ENCODE peak calls at places on chromosomes 7 and 10, in seven cellular contexts. One of them, this sample, is unnamed.

GRCh38 chr7:42495251-42495650 is 258.2 kb upstream of the GLI3 start:
- DNase-seq in fibroblast of the conjunctiva: no peak
- DNase-seq in cardiac septum: no peak
- DNase-seq in T-helper 1 cell: no peak
- DNase-seq in EH: peak
- DNase-seq in GM04504: no peak
- DNase-seq in HuH-7: no peak
- DNase-seq in this sample: no peak

GRCh38 chr10:114334301-114334700 is 70.0 kb downstream of the AFAP1L2 start:
- DNase-seq in T-helper 1 cell: no peak
- DNase-seq in GM04504: no peak
- DNase-seq in EH: no peak
- DNase-seq in HuH-7: no peak
- DNase-seq in fibroblast of the conjunctiva: no peak
- DNase-seq in cardiac septum: no peak
- DNase-seq in this sample: no peak

GRCh38 chr10:100612601-100613595 is 77.2 kb downstream of the HIF1AN start:
- DNase-seq in HuH-7: no peak
- DNase-seq in T-helper 1 cell: no peak
- DNase-seq in fibroblast of the conjunctiva: no peak
- DNase-seq in cardiac septum: peak
- DNase-seq in EH: no peak
- DNase-seq in GM04504: no peak
- DNase-seq in this sample: no peak

GRCh38 chr10:43362191-43362839 is 9.1 kb upstream of the FXYD4 start:
- DNase-seq in EH: peak
- DNase-seq in fibroblast of the conjunctiva: peak
- DNase-seq in GM04504: no peak
- DNase-seq in T-helper 1 cell: peak
- DNase-seq in cardiac septum: peak
- DNase-seq in HuH-7: no peak
- DNase-seq in this sample: peak

GRCh38 chr7:92119213-92119759 is 15.0 kb downstream of the CYP51A1 start:
- DNase-seq in EH: no peak
- DNase-seq in GM04504: no peak
- DNase-seq in HuH-7: no peak
- DNase-seq in fibroblast of the conjunctiva: no peak
- DNase-seq in T-helper 1 cell: no peak
- DNase-seq in cardiac septum: no peak
- DNase-seq in this sample: no peak

GRCh38 chr10:43296320-43296719 is 29.5 kb upstream of the RASGEF1A start:
- DNase-seq in fibroblast of the conjunctiva: no peak
- DNase-seq in cardiac septum: no peak
- DNase-seq in EH: no peak
- DNase-seq in HuH-7: no peak
- DNase-seq in GM04504: no peak
- DNase-seq in T-helper 1 cell: no peak
- DNase-seq in this sample: no peak

GRCh38 chr10:13262433-13262832 is 28.3 kb upstream of the UCMA start:
- DNase-seq in HuH-7: no peak
- DNase-seq in fibroblast of the conjunctiva: no peak
- DNase-seq in cardiac septum: no peak
- DNase-seq in GM04504: no peak
- DNase-seq in T-helper 1 cell: no peak
- DNase-seq in EH: no peak
- DNase-seq in this sample: no peak

GRCh38 chr10:4686644-4686996 is 139.4 kb upstream of the AKR1E2 start:
- DNase-seq in fibroblast of the conjunctiva: no peak
- DNase-seq in HuH-7: no peak
- DNase-seq in EH: peak
- DNase-seq in cardiac septum: no peak
- DNase-seq in GM04504: no peak
- DNase-seq in T-helper 1 cell: no peak
- DNase-seq in this sample: no peak

GRCh38 chr7:154484406-154484805 is 432.2 kb downstream of the DPP6 start:
- DNase-seq in EH: no peak
- DNase-seq in HuH-7: no peak
- DNase-seq in T-helper 1 cell: no peak
- DNase-seq in cardiac septum: no peak
- DNase-seq in fibroblast of the conjunctiva: no peak
- DNase-seq in GM04504: no peak
- DNase-seq in this sample: no peak